ENCODE peak calls at places on chromosomes 1 and 21, in eight cellular contexts. G, U, W, T, O, X, L and K are unnamed samples.

GRCh38 chr1:7681401-7681800 is 89.7 kb upstream of the VAMP3 start:
- DNase-seq in O (no peak), T (no peak), U (no peak), L (no peak), G (no peak), X (no peak), W (no peak), K (no peak)

GRCh38 chr21:37886120-37886519 is 30.1 kb downstream of the KCNJ6 start:
- DNase-seq in U (no peak), G (no peak), X (no peak), T (no peak), O (no peak), W (no peak), L (peak; percentile 27), K (no peak)

GRCh38 chr1:210489491-210489890 is 160.8 kb downstream of the HHAT start:
- DNase-seq in L (no peak), O (no peak), T (peak; percentile 34), G (no peak), X (no peak), U (no peak), W (no peak), K (no peak)

GRCh38 chr1:21216835-21217811 is 40.4 kb upstream of the EIF4G3 start:
- DNase-seq in O (peak; percentile 53), W (peak; percentile 53), X (peak; percentile 84), T (peak; percentile 45), G (peak; percentile 49), U (peak; percentile 17), L (peak; percentile 17), K (peak; percentile 83)

GRCh38 chr1:19395678-19396192 is 83.6 kb downstream of the SLC66A1 start:
- DNase-seq in X (no peak), O (no peak), T (no peak), U (no peak), W (no peak), L (no peak), G (peak; percentile 42), K (no peak)

GRCh38 chr1:33332881-33333280 is 12.0 kb upstream of the A3GALT2 start:
- DNase-seq in U (no peak), W (no peak), T (no peak), X (no peak), G (no peak), O (no peak), L (no peak), K (no peak)

GRCh38 chr1:93980881-93981280 is 71.7 kb upstream of the GCLM start:
- DNase-seq in L (no peak), W (no peak), O (no peak), T (no peak), X (no peak), G (no peak), U (no peak), K (no peak)

GRCh38 chr1:48495166-48495565 is 23.2 kb upstream of the SPATA6 start:
- DNase-seq in O (no peak), X (no peak), G (no peak), T (no peak), L (no peak), U (no peak), W (no peak), K (no peak)

GRCh38 chr1:200867018-200867811 is 5.6 kb upstream of the GPR25 start:
- DNase-seq in T (peak; percentile 21), W (no peak), U (no peak), O (no peak), L (no peak), G (no peak), X (no peak), K (no peak)

GRCh38 chr1:165539908-165540307 is 3.9 kb upstream of the LRRC52 start:
- DNase-seq in X (no peak), O (no peak), W (no peak), G (no peak), U (no peak), L (no peak), T (no peak), K (no peak)